ENCODE peak calls at places on chromosomes 5 and 9, in seven cellular contexts. Z, U, F, N, X, A and B are unnamed samples.

GRCh38 chr9:30197954-30198353 is 2186.5 kb upstream of the ACO1 start:
- DNase-seq in Z (no peak), U (no peak), F (no peak), N (no peak), X (no peak), A (no peak), B (peak)

GRCh38 chr5:36602711-36603321 is 3.6 kb upstream of the SLC1A3 start:
- DNase-seq in Z (no peak), U (no peak), F (no peak), N (no peak), X (no peak), A (no peak), B (no peak)

GRCh38 chr9:122029898-122030297 is 63.2 kb downstream of the TTLL11 start:
- DNase-seq in Z (no peak), U (no peak), F (no peak), N (no peak), X (no peak), A (no peak), B (no peak)

GRCh38 chr5:100676807-100677631 is 141.8 kb downstream of the FAM174A start:
- DNase-seq in Z (no peak), U (no peak), F (no peak), N (no peak), X (no peak), A (no peak), B (no peak)

GRCh38 chr5:3155029-3155428 is 403.6 kb upstream of the IRX2 start:
- DNase-seq in Z (no peak), U (no peak), F (no peak), N (no peak), X (no peak), A (no peak), B (no peak)

GRCh38 chr9:121773954-121774714 is 122.7 kb downstream of the DAB2IP start:
- DNase-seq in Z (no peak), U (no peak), F (no peak), N (no peak), X (no peak), A (no peak), B (no peak)

GRCh38 chr9:114462791-114463190 is 42.5 kb downstream of the WHRN start:
- DNase-seq in Z (no peak), U (no peak), F (no peak), N (no peak), X (no peak), A (no peak), B (no peak)

GRCh38 chr9:133133680-133134418 is 12.8 kb upstream of the RALGDS start:
- DNase-seq in Z (peak), U (peak), F (peak), N (peak), X (peak), A (peak), B (peak)

GRCh38 chr5:59348189-59348588 is 545.3 kb downstream of the PDE4D start:
- DNase-seq in Z (no peak), U (no peak), F (no peak), N (no peak), X (no peak), A (no peak), B (peak)

GRCh38 chr5:5179597-5179996 is 39.5 kb downstream of the ADAMTS16 start:
- DNase-seq in Z (no peak), U (no peak), F (no peak), N (no peak), X (no peak), A (no peak), B (no peak)